ENCODE peak calls at places on chromosomes 16 and 17, in five cellular contexts. V, Y, B, E and U are unnamed samples.

GRCh38 chr17:76524598-76525512 is 12.7 kb downstream of the CYGB start:
- DNase-seq in Y (no peak), V (no peak), E (no peak), B (peak), U (no peak)

GRCh38 chr16:49556252-49557069 is 182.9 kb downstream of the C16orf78 start:
- DNase-seq in Y (no peak), B (no peak), E (no peak), V (peak), U (peak)

GRCh38 chr16:9261376-9261775 is 169.9 kb downstream of the HAPSTR1 start:
- DNase-seq in B (no peak), E (no peak), Y (no peak), V (no peak), U (no peak)

GRCh38 chr17:29747660-29748059 is 124.9 kb upstream of the CORO6 start:
- DNase-seq in B (no peak), E (no peak), Y (peak), V (no peak), U (no peak)

GRCh38 chr16:86516618-86517003 is 6.3 kb downstream of the FOXF1 start:
- DNase-seq in V (no peak), E (no peak), B (no peak), Y (no peak), U (no peak)

GRCh38 chr17:32497431-32498205 is 10.8 kb downstream of the CDK5R1 start:
- DNase-seq in B (no peak), E (no peak), V (no peak), Y (peak), U (no peak)

GRCh38 chr16:66658860-66659190 is 37.7 kb downstream of the CMTM4 start:
- DNase-seq in V (no peak), E (no peak), B (no peak), Y (no peak), U (no peak)

GRCh38 chr17:32659419-32659842 is 172.6 kb downstream of the CDK5R1 start:
- DNase-seq in E (peak), B (peak), V (peak), Y (peak), U (peak)

GRCh38 chr16:81522141-81522701 is 77.6 kb downstream of the CMIP start:
- DNase-seq in Y (no peak), V (peak), E (peak), B (no peak), U (peak)

GRCh38 chr17:42210046-42210445 is 15.8 kb upstream of the GHDC start:
- DNase-seq in E (no peak), Y (no peak), B (no peak), V (no peak), U (no peak)

GRCh38 chr16:22141746-22142145 is 20.6 kb upstream of the SDR42E2 start:
- DNase-seq in B (no peak), V (peak), E (no peak), Y (peak), U (peak)

GRCh38 chr16:54986404-54986803 is 55.7 kb downstream of the IRX5 start:
- DNase-seq in B (no peak), Y (no peak), E (no peak), V (no peak), U (no peak)

GRCh38 chr17:38917259-38917658 is 8.2 kb upstream of the LASP1NB start:
- DNase-seq in E (no peak), V (no peak), Y (no peak), B (no peak), U (no peak)

GRCh38 chr17:40366861-40367518 is 2.5 kb upstream of the GJD3 start:
- DNase-seq in E (peak), B (no peak), Y (no peak), V (no peak), U (no peak)

GRCh38 chr17:56514899-56515298 is 78.6 kb upstream of the NOG start:
- DNase-seq in B (no peak), E (no peak), Y (no peak), V (no peak), U (no peak)